ENCODE peak calls at places on chromosomes 2 and 18, in five cellular contexts. One of them, this sample, is unnamed. For H3K4me1, the result is how much of the 10 kb centered on the place peaks cover.

GRCh38 chr18:79469751-79470150 is 74.0 kb downstream of the NFATC1 start:
- DNase-seq in colonic mucosa: no peak
- DNase-seq in CD8-positive, alpha-beta memory T cell: no peak
- DNase-seq in hepatocyte: no peak
- DNase-seq in CD8-positive, alpha-beta T cell: no peak
- DNase-seq in this sample: no peak

GRCh38 chr2:48148841-48149240 is 242.5 kb upstream of the FBXO11 start:
- DNase-seq in colonic mucosa: no peak
- DNase-seq in CD8-positive, alpha-beta memory T cell: no peak
- DNase-seq in hepatocyte: no peak
- DNase-seq in CD8-positive, alpha-beta T cell: no peak
- DNase-seq in this sample: no peak

GRCh38 chr2:239195318-239195871 is 205.4 kb downstream of the HDAC4 start:
- DNase-seq in colonic mucosa: no peak
- DNase-seq in CD8-positive, alpha-beta memory T cell: no peak
- DNase-seq in hepatocyte: no peak
- DNase-seq in CD8-positive, alpha-beta T cell: no peak
- DNase-seq in this sample: peak

GRCh38 chr2:28102455-28102874 is 211.9 kb downstream of the BABAM2 start:
- DNase-seq in colonic mucosa: no peak
- DNase-seq in CD8-positive, alpha-beta memory T cell: no peak
- DNase-seq in hepatocyte: no peak
- DNase-seq in CD8-positive, alpha-beta T cell: no peak
- DNase-seq in this sample: no peak

GRCh38 chr18:79466591-79466990 is 70.9 kb downstream of the NFATC1 start:
- DNase-seq in colonic mucosa: no peak
- DNase-seq in CD8-positive, alpha-beta memory T cell: no peak
- DNase-seq in hepatocyte: no peak
- DNase-seq in CD8-positive, alpha-beta T cell: no peak
- DNase-seq in this sample: no peak

GRCh38 chr2:23916727-23917458 is 10.0 kb downstream of the ATAD2B start:
- DNase-seq in colonic mucosa: no peak
- DNase-seq in CD8-positive, alpha-beta memory T cell: no peak
- DNase-seq in hepatocyte: no peak
- DNase-seq in CD8-positive, alpha-beta T cell: no peak
- DNase-seq in this sample: no peak

GRCh38 chr18:703660-704018 is 8.8 kb downstream of the ENOSF1 start:
- DNase-seq in colonic mucosa: peak
- DNase-seq in CD8-positive, alpha-beta memory T cell: no peak
- DNase-seq in hepatocyte: no peak
- DNase-seq in CD8-positive, alpha-beta T cell: no peak
- DNase-seq in this sample: no peak

GRCh38 chr2:54015809-54016703 is 45.3 kb upstream of the PSME4 start:
- DNase-seq in colonic mucosa: no peak
- DNase-seq in CD8-positive, alpha-beta memory T cell: no peak
- DNase-seq in hepatocyte: peak
- DNase-seq in CD8-positive, alpha-beta T cell: no peak
- DNase-seq in this sample: no peak

GRCh38 chr2:33372940-33373553 is 103.4 kb upstream of the RASGRP3 start:
- DNase-seq in colonic mucosa: peak
- DNase-seq in CD8-positive, alpha-beta memory T cell: no peak
- DNase-seq in hepatocyte: peak
- DNase-seq in CD8-positive, alpha-beta T cell: no peak
- DNase-seq in this sample: peak

GRCh38 chr2:54708584-54709340 is 14.7 kb upstream of the EML6 start:
- DNase-seq in colonic mucosa: peak
- DNase-seq in CD8-positive, alpha-beta memory T cell: no peak
- DNase-seq in hepatocyte: peak
- DNase-seq in CD8-positive, alpha-beta T cell: no peak
- DNase-seq in this sample: peak

GRCh38 chr2:240929364-240930095 is 23.4 kb downstream of the CROCC2 start:
- DNase-seq in colonic mucosa: peak
- DNase-seq in CD8-positive, alpha-beta memory T cell: no peak
- DNase-seq in hepatocyte: no peak
- DNase-seq in CD8-positive, alpha-beta T cell: no peak
- DNase-seq in this sample: peak

GRCh38 chr2:9205963-9206948 is at the start of gene ASAP2:
- DNase-seq in colonic mucosa: peak
- DNase-seq in CD8-positive, alpha-beta memory T cell: no peak
- DNase-seq in hepatocyte: peak
- DNase-seq in CD8-positive, alpha-beta T cell: no peak
- DNase-seq in this sample: peak

GRCh38 chr2:72147971-72148369 is 308 bp upstream of the CYP26B1 start:
- DNase-seq in colonic mucosa: no peak
- DNase-seq in CD8-positive, alpha-beta memory T cell: no peak
- DNase-seq in hepatocyte: no peak
- DNase-seq in CD8-positive, alpha-beta T cell: no peak
- DNase-seq in this sample: no peak

GRCh38 chr2:72149556-72150156 is 2.0 kb upstream of the CYP26B1 start:
- DNase-seq in colonic mucosa: no peak
- DNase-seq in CD8-positive, alpha-beta memory T cell: no peak
- DNase-seq in hepatocyte: no peak
- DNase-seq in CD8-positive, alpha-beta T cell: peak
- DNase-seq in this sample: no peak

GRCh38 chr2:72147303-72147970 is at the start of gene CYP26B1:
- DNase-seq in colonic mucosa: no peak
- DNase-seq in CD8-positive, alpha-beta memory T cell: no peak
- DNase-seq in hepatocyte: peak
- DNase-seq in CD8-positive, alpha-beta T cell: peak
- DNase-seq in this sample: peak

GRCh38 chr2:72148975-72149555 is 1.4 kb upstream of the CYP26B1 start:
- DNase-seq in colonic mucosa: peak
- DNase-seq in CD8-positive, alpha-beta memory T cell: no peak
- DNase-seq in hepatocyte: peak
- DNase-seq in CD8-positive, alpha-beta T cell: peak
- DNase-seq in this sample: peak

GRCh38 chr2:72148391-72148974 is 821 bp upstream of the CYP26B1 start:
- DNase-seq in colonic mucosa: no peak
- DNase-seq in CD8-positive, alpha-beta memory T cell: no peak
- DNase-seq in hepatocyte: peak
- DNase-seq in CD8-positive, alpha-beta T cell: peak
- DNase-seq in this sample: peak
- H3K4me3 ChIP-seq in colonic mucosa: peak
- H3K4me3 ChIP-seq in CD8-positive, alpha-beta memory T cell: no peak
- H3K4me3 ChIP-seq in hepatocyte: peak
- H3K4me3 ChIP-seq in CD8-positive, alpha-beta T cell: no peak
- H3K4me3 ChIP-seq in this sample: peak

GRCh38 chr2:40360652-40361051 is 91.2 kb downstream of the SLC8A1 start:
- DNase-seq in colonic mucosa: no peak
- DNase-seq in CD8-positive, alpha-beta memory T cell: no peak
- DNase-seq in hepatocyte: no peak
- DNase-seq in CD8-positive, alpha-beta T cell: no peak
- DNase-seq in this sample: no peak

GRCh38 chr2:40358783-40359182 is 93.1 kb downstream of the SLC8A1 start:
- DNase-seq in colonic mucosa: no peak
- DNase-seq in CD8-positive, alpha-beta memory T cell: no peak
- DNase-seq in hepatocyte: no peak
- DNase-seq in CD8-positive, alpha-beta T cell: no peak
- DNase-seq in this sample: no peak

GRCh38 chr2:40364143-40364903 is 87.6 kb downstream of the SLC8A1 start:
- DNase-seq in colonic mucosa: no peak
- DNase-seq in CD8-positive, alpha-beta memory T cell: no peak
- DNase-seq in hepatocyte: no peak
- DNase-seq in CD8-positive, alpha-beta T cell: no peak
- DNase-seq in this sample: no peak

GRCh38 chr2:40363631-40364030 is 88.3 kb downstream of the SLC8A1 start:
- DNase-seq in colonic mucosa: no peak
- DNase-seq in CD8-positive, alpha-beta memory T cell: no peak
- DNase-seq in hepatocyte: no peak
- DNase-seq in CD8-positive, alpha-beta T cell: no peak
- DNase-seq in this sample: no peak

GRCh38 chr2:40361478-40361877 is 90.4 kb downstream of the SLC8A1 start:
- DNase-seq in colonic mucosa: no peak
- DNase-seq in CD8-positive, alpha-beta memory T cell: no peak
- DNase-seq in hepatocyte: no peak
- DNase-seq in CD8-positive, alpha-beta T cell: no peak
- DNase-seq in this sample: no peak
- H3K4me1 ChIP-seq in colonic mucosa: under half
- H3K4me1 ChIP-seq in CD8-positive, alpha-beta memory T cell: under half
- H3K4me1 ChIP-seq in hepatocyte: under half
- H3K4me1 ChIP-seq in CD8-positive, alpha-beta T cell: under half
- H3K4me1 ChIP-seq in this sample: under half

GRCh38 chr2:217789736-217790181 is 213.0 kb downstream of the TNS1 start:
- DNase-seq in colonic mucosa: no peak
- DNase-seq in CD8-positive, alpha-beta memory T cell: no peak
- DNase-seq in hepatocyte: no peak
- DNase-seq in CD8-positive, alpha-beta T cell: no peak
- DNase-seq in this sample: no peak

GRCh38 chr2:217788669-217789002 is 214.2 kb downstream of the TNS1 start:
- DNase-seq in colonic mucosa: no peak
- DNase-seq in CD8-positive, alpha-beta memory T cell: no peak
- DNase-seq in hepatocyte: no peak
- DNase-seq in CD8-positive, alpha-beta T cell: no peak
- DNase-seq in this sample: peak

GRCh38 chr2:217790195-217790594 is 212.6 kb downstream of the TNS1 start:
- DNase-seq in colonic mucosa: no peak
- DNase-seq in CD8-positive, alpha-beta memory T cell: no peak
- DNase-seq in hepatocyte: no peak
- DNase-seq in CD8-positive, alpha-beta T cell: no peak
- DNase-seq in this sample: peak

GRCh38 chr2:217790681-217791392 is 212.0 kb downstream of the TNS1 start:
- DNase-seq in colonic mucosa: no peak
- DNase-seq in CD8-positive, alpha-beta memory T cell: no peak
- DNase-seq in hepatocyte: peak
- DNase-seq in CD8-positive, alpha-beta T cell: no peak
- DNase-seq in this sample: peak

GRCh38 chr2:217789003-217789735 is 213.6 kb downstream of the TNS1 start:
- DNase-seq in colonic mucosa: peak
- DNase-seq in CD8-positive, alpha-beta memory T cell: peak
- DNase-seq in hepatocyte: peak
- DNase-seq in CD8-positive, alpha-beta T cell: peak
- DNase-seq in this sample: peak
- H3K4me3 ChIP-seq in colonic mucosa: peak
- H3K4me3 ChIP-seq in CD8-positive, alpha-beta memory T cell: peak
- H3K4me3 ChIP-seq in hepatocyte: no peak
- H3K4me3 ChIP-seq in CD8-positive, alpha-beta T cell: peak
- H3K4me3 ChIP-seq in this sample: no peak

DNA sequence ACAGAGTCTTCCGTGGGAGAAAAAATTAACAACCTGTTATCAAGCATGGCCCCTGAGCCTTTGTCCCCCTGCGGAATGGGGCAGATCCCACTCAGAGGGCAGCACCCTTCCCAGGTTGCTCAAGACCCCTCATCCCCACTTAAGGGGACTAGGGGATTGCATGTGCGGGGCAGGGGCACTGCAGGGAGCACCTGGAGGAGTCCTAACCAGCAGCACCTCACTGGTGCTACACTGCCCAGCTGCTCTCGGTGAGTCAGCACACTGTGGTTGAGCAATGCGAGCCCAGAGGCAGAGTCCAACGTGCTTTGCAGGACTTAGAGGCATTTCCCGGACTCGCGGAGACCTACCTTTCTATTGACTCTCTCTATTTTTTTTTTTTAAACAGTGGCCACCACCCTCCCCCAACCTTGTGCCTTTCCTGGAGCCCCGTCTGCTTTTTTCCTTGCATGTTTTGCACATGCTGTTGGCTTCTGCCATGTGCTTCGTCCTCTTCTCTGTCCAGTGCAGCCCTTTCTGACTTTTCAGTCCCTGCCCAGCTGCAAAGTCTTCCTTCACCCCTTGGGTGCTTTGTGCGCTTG is 74.0 kb downstream of the IL1R2 start:
- DNase-seq in colonic mucosa: no peak
- DNase-seq in CD8-positive, alpha-beta memory T cell: no peak
- DNase-seq in hepatocyte: peak
- DNase-seq in CD8-positive, alpha-beta T cell: no peak
- DNase-seq in this sample: no peak
- H3K4me1 ChIP-seq in colonic mucosa: under half
- H3K4me1 ChIP-seq in CD8-positive, alpha-beta memory T cell: under half
- H3K4me1 ChIP-seq in hepatocyte: under half
- H3K4me1 ChIP-seq in CD8-positive, alpha-beta T cell: under half
- H3K4me1 ChIP-seq in this sample: under half